ENCODE peak calls at places on chromosome 20, in five cellular contexts. One of them, this sample, is unnamed.

GRCh38 chr20:17615645-17616479 is 46.0 kb downstream of the DSTN start:
- DNase-seq in PC-3: no peak
- DNase-seq in endothelial cell of umbilical vein: no peak
- DNase-seq in GM23248: no peak
- DNase-seq in astrocyte: no peak
- DNase-seq in this sample: no peak

GRCh38 chr20:38115205-38115604 is 49.9 kb downstream of the TGM2 start:
- DNase-seq in GM23248: no peak
- DNase-seq in astrocyte: no peak
- DNase-seq in PC-3: no peak
- DNase-seq in endothelial cell of umbilical vein: no peak
- DNase-seq in this sample: no peak

GRCh38 chr20:40564997-40565680 is 123.9 kb downstream of the MAFB start:
- DNase-seq in PC-3: peak; percentile 63
- DNase-seq in endothelial cell of umbilical vein: peak; percentile 9
- DNase-seq in astrocyte: peak; percentile 82
- DNase-seq in GM23248: peak; percentile 81
- DNase-seq in this sample: peak; percentile 85

GRCh38 chr20:431012-431904 is 23.2 kb downstream of the RBCK1 start:
- DNase-seq in PC-3: peak; percentile 91
- DNase-seq in astrocyte: peak; percentile 52
- DNase-seq in endothelial cell of umbilical vein: peak; percentile 76
- DNase-seq in GM23248: peak; percentile 66
- DNase-seq in this sample: peak; percentile 30

GRCh38 chr20:5550738-5551529 is 199.3 kb upstream of the SHLD1 start:
- DNase-seq in astrocyte: no peak
- DNase-seq in GM23248: no peak
- DNase-seq in endothelial cell of umbilical vein: no peak
- DNase-seq in PC-3: no peak
- DNase-seq in this sample: no peak

GRCh38 chr20:1888796-1889463 is 6.3 kb upstream of the SIRPA start:
- DNase-seq in astrocyte: no peak
- DNase-seq in PC-3: no peak
- DNase-seq in endothelial cell of umbilical vein: no peak
- DNase-seq in GM23248: peak; percentile 53
- DNase-seq in this sample: peak; percentile 92

GRCh38 chr20:36153754-36154695 is 515 bp upstream of the EPB41L1 start:
- DNase-seq in astrocyte: peak; percentile 51
- DNase-seq in endothelial cell of umbilical vein: peak; percentile 56
- DNase-seq in GM23248: peak; percentile 85
- DNase-seq in PC-3: peak; percentile 75
- DNase-seq in this sample: peak; percentile 51

GRCh38 chr20:38167851-38168760 is 3.0 kb upstream of the TGM2 start:
- DNase-seq in GM23248: peak; percentile 89
- DNase-seq in PC-3: peak; percentile 98
- DNase-seq in endothelial cell of umbilical vein: peak; percentile 77
- DNase-seq in astrocyte: peak; percentile 96
- DNase-seq in this sample: peak; percentile 79

GRCh38 chr20:3177746-3178477 is 4.6 kb upstream of the LZTS3 start:
- DNase-seq in PC-3: no peak
- DNase-seq in endothelial cell of umbilical vein: no peak
- DNase-seq in GM23248: no peak
- DNase-seq in astrocyte: no peak
- DNase-seq in this sample: no peak

GRCh38 chr20:1280421-1281102 is 14.5 kb downstream of the SNPH start:
- DNase-seq in astrocyte: no peak
- DNase-seq in endothelial cell of umbilical vein: no peak
- DNase-seq in PC-3: no peak
- DNase-seq in GM23248: peak; percentile 9
- DNase-seq in this sample: no peak

DNA sequence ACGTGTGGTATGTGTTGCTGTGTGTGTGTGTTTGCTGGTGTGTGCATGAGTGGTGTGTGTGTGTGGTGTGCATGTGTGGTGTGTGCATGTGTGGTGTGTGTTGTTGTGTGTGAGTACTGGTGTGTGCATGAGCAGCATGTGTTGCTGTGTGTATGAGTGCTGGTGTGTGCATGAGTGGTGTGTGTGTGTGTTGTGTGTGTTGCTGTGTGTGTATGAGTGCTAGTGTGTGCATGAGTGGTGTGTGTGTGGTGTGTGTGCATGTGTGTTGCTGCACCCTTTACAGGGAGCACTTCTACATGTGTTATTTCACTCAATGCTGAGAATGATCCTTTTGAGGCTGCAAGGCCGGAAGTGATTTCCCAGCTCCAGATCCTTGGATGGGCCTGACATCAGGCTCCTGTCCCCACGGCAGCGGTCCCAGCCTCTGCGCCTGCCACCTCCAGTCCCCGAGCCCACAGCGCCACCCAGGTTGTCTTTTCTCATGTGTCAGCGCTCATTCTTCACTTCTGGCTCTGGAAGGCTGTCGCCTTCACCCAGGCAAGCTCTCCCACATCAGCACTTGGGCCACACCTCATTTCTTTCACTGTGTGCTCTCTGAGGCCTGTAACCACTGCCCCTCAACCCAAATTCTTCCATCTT is 2.6 kb downstream of the NPEPL1 start:
- DNase-seq in endothelial cell of umbilical vein: no peak
- DNase-seq in GM23248: no peak
- DNase-seq in PC-3: no peak
- DNase-seq in astrocyte: no peak
- DNase-seq in this sample: no peak
- H3K4me2 ChIP-seq in endothelial cell of umbilical vein: no peak overlapping the region
- H3K4me2 ChIP-seq in GM23248: no peak overlapping the region
- H3K4me2 ChIP-seq in PC-3: peak overlapping the region; percentile 98
- H3K4me2 ChIP-seq in astrocyte: peak overlapping the region; percentile 53
- H3K4me2 ChIP-seq in this sample: no peak overlapping the region

GRCh38 chr20:61253264-61253639 is 1.2 kb downstream of the CDH4 start:
- DNase-seq in PC-3: no peak
- DNase-seq in GM23248: peak; percentile 63
- DNase-seq in endothelial cell of umbilical vein: no peak
- DNase-seq in astrocyte: no peak
- DNase-seq in this sample: no peak
- TF ChIP-seq EZH2 in PC-3: no peak
- TF ChIP-seq EZH2 in GM23248: no peak
- TF ChIP-seq EZH2 in endothelial cell of umbilical vein: peak; percentile 32
- TF ChIP-seq EZH2 in astrocyte: no peak
- TF ChIP-seq EZH2 in this sample: no peak

GRCh38 chr20:32979201-32979998 is 24.8 kb downstream of the SUN5 start:
- DNase-seq in endothelial cell of umbilical vein: no peak
- DNase-seq in astrocyte: no peak
- DNase-seq in PC-3: no peak
- DNase-seq in GM23248: no peak
- DNase-seq in this sample: no peak
- H3K4me1 ChIP-seq in endothelial cell of umbilical vein: no peaks in the 10 kb centered on the region
- H3K4me1 ChIP-seq in astrocyte: no peaks in the 10 kb centered on the region
- H3K4me1 ChIP-seq in PC-3: no peaks in the 10 kb centered on the region
- H3K4me1 ChIP-seq in GM23248: no peaks in the 10 kb centered on the region
- H3K4me1 ChIP-seq in this sample: no peaks in the 10 kb centered on the region

GRCh38 chr20:15396026-15396425 is 1058.6 kb upstream of the FLRT3 start:
- DNase-seq in GM23248: no peak
- DNase-seq in astrocyte: no peak
- DNase-seq in endothelial cell of umbilical vein: no peak
- DNase-seq in PC-3: peak; percentile 76
- DNase-seq in this sample: peak; percentile 54

GRCh38 chr20:15399781-15400180 is 1062.4 kb upstream of the FLRT3 start:
- DNase-seq in endothelial cell of umbilical vein: no peak
- DNase-seq in PC-3: no peak
- DNase-seq in astrocyte: no peak
- DNase-seq in GM23248: no peak
- DNase-seq in this sample: no peak

GRCh38 chr20:15395457-15395856 is 1058.0 kb upstream of the FLRT3 start:
- DNase-seq in astrocyte: no peak
- DNase-seq in GM23248: no peak
- DNase-seq in endothelial cell of umbilical vein: no peak
- DNase-seq in PC-3: no peak
- DNase-seq in this sample: no peak

GRCh38 chr20:15396900-15397299 is 1059.5 kb upstream of the FLRT3 start:
- DNase-seq in GM23248: no peak
- DNase-seq in astrocyte: no peak
- DNase-seq in endothelial cell of umbilical vein: no peak
- DNase-seq in PC-3: no peak
- DNase-seq in this sample: no peak
- H3K4me2 ChIP-seq in GM23248: no peak overlapping the region
- H3K4me2 ChIP-seq in astrocyte: no peak overlapping the region
- H3K4me2 ChIP-seq in endothelial cell of umbilical vein: no peak overlapping the region
- H3K4me2 ChIP-seq in PC-3: no peak overlapping the region
- H3K4me2 ChIP-seq in this sample: no peak overlapping the region

GRCh38 chr20:51801220-51801991 is 915 bp downstream of the SALL4 start:
- DNase-seq in GM23248: peak; percentile 38
- DNase-seq in astrocyte: no peak
- DNase-seq in PC-3: no peak
- DNase-seq in endothelial cell of umbilical vein: no peak
- DNase-seq in this sample: no peak
- TF ChIP-seq EZH2 in GM23248: peak; percentile 49
- TF ChIP-seq EZH2 in astrocyte: no peak
- TF ChIP-seq EZH2 in PC-3: no peak
- TF ChIP-seq EZH2 in endothelial cell of umbilical vein: peak; percentile 44
- TF ChIP-seq EZH2 in this sample: peak; percentile 1

DNA sequence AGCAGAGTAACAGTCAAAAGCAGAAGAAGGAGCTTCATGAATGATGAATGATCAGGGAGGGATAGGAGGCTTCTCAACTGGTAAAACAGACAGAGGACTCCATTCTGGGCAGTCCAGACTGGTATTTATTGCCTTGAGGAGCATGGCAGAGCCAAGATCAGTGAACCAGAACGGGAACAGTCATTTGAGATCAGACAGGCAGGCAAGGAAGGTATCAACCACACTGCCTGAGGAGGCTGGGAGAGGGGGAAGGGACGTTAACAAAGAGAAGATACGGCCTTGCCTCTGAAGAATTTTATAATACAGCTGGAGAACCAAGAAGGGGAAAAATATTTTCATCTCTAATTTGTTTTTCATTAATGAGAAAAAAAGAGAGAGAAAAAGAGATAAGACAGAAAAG is at the start of gene DEFB121:
- DNase-seq in PC-3: no peak
- DNase-seq in GM23248: no peak
- DNase-seq in astrocyte: no peak
- DNase-seq in endothelial cell of umbilical vein: no peak
- DNase-seq in this sample: no peak
- H3K4me1 ChIP-seq in PC-3: no peaks in the 10 kb centered on the region
- H3K4me1 ChIP-seq in GM23248: no peaks in the 10 kb centered on the region
- H3K4me1 ChIP-seq in astrocyte: no peaks in the 10 kb centered on the region
- H3K4me1 ChIP-seq in endothelial cell of umbilical vein: no peaks in the 10 kb centered on the region
- H3K4me1 ChIP-seq in this sample: no peaks in the 10 kb centered on the region

GRCh38 chr20:24991897-24992419 is 593 bp downstream of the APMAP start:
- DNase-seq in GM23248: peak; percentile 56
- DNase-seq in endothelial cell of umbilical vein: no peak
- DNase-seq in astrocyte: no peak
- DNase-seq in PC-3: peak; percentile 13
- DNase-seq in this sample: no peak
- H3K4me2 ChIP-seq in GM23248: peak overlapping the region; percentile 99
- H3K4me2 ChIP-seq in endothelial cell of umbilical vein: peak overlapping the region; percentile 50
- H3K4me2 ChIP-seq in astrocyte: peak overlapping the region; percentile 98
- H3K4me2 ChIP-seq in PC-3: peak overlapping the region; percentile 87
- H3K4me2 ChIP-seq in this sample: peak overlapping the region; percentile 97

GRCh38 chr20:64053841-64054661 is 4.6 kb upstream of the SOX18 start:
- DNase-seq in PC-3: peak; percentile 37
- DNase-seq in astrocyte: no peak
- DNase-seq in endothelial cell of umbilical vein: peak; percentile 90
- DNase-seq in GM23248: no peak
- DNase-seq in this sample: no peak
- TF ChIP-seq EZH2 in PC-3: no peak
- TF ChIP-seq EZH2 in astrocyte: no peak
- TF ChIP-seq EZH2 in endothelial cell of umbilical vein: no peak
- TF ChIP-seq EZH2 in GM23248: no peak
- TF ChIP-seq EZH2 in this sample: no peak

DNA sequence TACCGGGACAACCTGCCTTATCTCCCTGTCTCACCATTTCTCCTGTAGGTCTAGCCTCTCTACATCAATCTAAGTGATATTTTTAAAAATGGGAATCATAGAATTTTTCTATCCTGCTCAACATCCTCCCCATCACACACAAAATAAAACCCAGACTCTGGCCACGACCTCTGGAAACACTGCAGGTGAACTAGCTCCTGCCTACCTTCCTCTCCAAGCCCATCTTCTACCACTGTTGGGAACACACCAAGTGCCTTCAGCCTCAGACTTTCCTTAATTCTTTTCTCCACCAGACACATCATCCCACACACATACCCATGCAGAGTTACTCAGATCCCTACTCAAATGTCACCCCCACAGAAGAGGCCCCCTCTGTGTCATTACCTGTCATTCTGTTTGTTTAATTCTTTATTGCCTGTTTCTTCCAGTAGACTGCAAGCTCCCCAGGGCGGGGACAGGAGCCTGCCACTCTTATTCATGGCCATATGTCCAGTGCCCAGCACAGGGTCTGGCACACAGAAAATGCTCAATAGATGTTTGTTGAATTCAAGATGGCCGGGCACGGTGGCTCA is 9.7 kb upstream of the PLTP start:
- DNase-seq in endothelial cell of umbilical vein: no peak
- DNase-seq in PC-3: peak; percentile 59
- DNase-seq in astrocyte: no peak
- DNase-seq in GM23248: no peak
- DNase-seq in this sample: no peak
- H3K4me1 ChIP-seq in endothelial cell of umbilical vein: peaks cover 25% of the 10 kb centered on the region
- H3K4me1 ChIP-seq in PC-3: peaks cover 8% of the 10 kb centered on the region
- H3K4me1 ChIP-seq in astrocyte: peaks cover 21% of the 10 kb centered on the region
- H3K4me1 ChIP-seq in GM23248: peaks cover 6% of the 10 kb centered on the region
- H3K4me1 ChIP-seq in this sample: no peaks in the 10 kb centered on the region